ENCODE peak calls at places on chromosomes 4 and X, in six cellular contexts. F is HCT116, E is hepatocyte, H is K562, R is GM23338, Q is PC-3. D is an unnamed sample.
A peak's percentile ranks its signal among the peaks of the same experiment; 100 is the strongest.

GRCh38 chrX:100830547-100830946 is 10.4 kb downstream of the CSTF2 start:
- DNase-seq in H (no peak), R (no peak), E (no peak), Q (no peak), F (no peak), D (no peak)

GRCh38 chr4:12486995-12487394 is 997.1 kb downstream of the RAB28 start:
- DNase-seq in Q (no peak), H (no peak), F (no peak), R (no peak), E (peak; percentile 11), D (no peak)

GRCh38 chr4:37392540-37393255 is 148.2 kb downstream of the NWD2 start:
- DNase-seq in E (peak; percentile 16), F (peak; percentile 23), R (peak; percentile 17), Q (peak; percentile 57), H (no peak), D (peak; percentile 23)

GRCh38 chr4:56739104-56739777 is 58.1 kb upstream of the HOPX start:
- DNase-seq in F (no peak), R (no peak), E (no peak), Q (peak; percentile 15), H (no peak), D (no peak)

GRCh38 chr4:106273831-106274230 is 42.2 kb downstream of the TBCK start:
- DNase-seq in R (peak; percentile 31), F (no peak), H (no peak), E (no peak), Q (no peak), D (peak; percentile 28)

GRCh38 chr4:180106122-180106521 is 2137.1 kb upstream of the TENM3 start:
- DNase-seq in F (no peak), E (no peak), Q (peak; percentile 26), R (no peak), H (no peak), D (peak; percentile 5)

GRCh38 chrX:130173190-130173895 is 1.6 kb downstream of the RAB33A start:
- DNase-seq in E (no peak), H (peak; percentile 86), R (no peak), Q (peak; percentile 63), F (no peak), D (no peak)

GRCh38 chr4:3724319-3725231 is 41.6 kb upstream of the ADRA2C start:
- DNase-seq in R (peak; percentile 37), F (no peak), Q (no peak), E (no peak), H (no peak), D (peak; percentile 1)

GRCh38 chr4:23822181-23822580 is 67.7 kb downstream of the PPARGC1A start:
- DNase-seq in F (no peak), H (no peak), R (peak; percentile 21), Q (no peak), E (no peak), D (no peak)

GRCh38 chr4:47698837-47699236 is 139.0 kb downstream of the CORIN start:
- DNase-seq in Q (no peak), F (no peak), E (no peak), H (no peak), R (no peak), D (no peak)

GRCh38 chrX:102517331-102517730 is 792 bp upstream of the TMSB15A start:
- DNase-seq in F (no peak), E (no peak), R (peak; percentile 17), Q (peak; percentile 46), H (no peak), D (peak; percentile 6)

GRCh38 chrX:73262991-73263390 is 48.3 kb upstream of the NAP1L2 start:
- DNase-seq in E (no peak), H (peak; percentile 4), F (peak; percentile 0), Q (peak; percentile 38), R (peak; percentile 63), D (no peak)

GRCh38 chr4:118351851-118352827 is 664 bp downstream of the PRSS12 start:
- DNase-seq in Q (no peak), E (peak; percentile 45), H (no peak), F (peak; percentile 48), R (peak; percentile 65), D (peak; percentile 71)

GRCh38 chr4:172957216-172957615 is 211.4 kb upstream of the GALNT7 start:
- DNase-seq in R (no peak), Q (no peak), E (no peak), H (no peak), F (no peak), D (no peak)

GRCh38 chrX:84748965-84749656 is 246.9 kb upstream of the HDX start:
- DNase-seq in Q (no peak), R (no peak), F (no peak), E (no peak), H (no peak), D (no peak)

GRCh38 chr4:153651041-153651960 is 32.8 kb upstream of the TLR2 start:
- DNase-seq in F (no peak), R (no peak), H (no peak), E (no peak), Q (peak; percentile 28), D (peak; percentile 43)

GRCh38 chrX:153495362-153495751 is 577 bp downstream of the BGN start:
- DNase-seq in H (no peak), R (no peak), Q (no peak), E (peak; percentile 46), F (no peak), D (no peak)

GRCh38 chrX:154979671-154980070 is 42.9 kb downstream of the F8 start:
- DNase-seq in R (no peak), Q (no peak), E (no peak), F (no peak), H (no peak), D (no peak)

GRCh38 chrX:40012039-40012799 is 85.5 kb downstream of the BCOR start:
- DNase-seq in Q (peak; percentile 70), F (no peak), H (no peak), E (peak; percentile 76), R (peak; percentile 14), D (no peak)

GRCh38 chr4:36316544-36317082 is 35.2 kb downstream of the DTHD1 start:
- DNase-seq in H (no peak), R (no peak), E (no peak), Q (peak; percentile 26), F (no peak), D (no peak)

GRCh38 chr4:18815779-18816173 is 794.2 kb upstream of the LCORL start:
- DNase-seq in H (no peak), Q (peak; percentile 15), E (no peak), F (no peak), R (no peak), D (no peak)

GRCh38 chrX:104270916-104271512 is 16.3 kb upstream of the ESX1 start:
- DNase-seq in H (peak; percentile 9), R (peak; percentile 69), Q (peak; percentile 82), F (peak; percentile 50), E (peak; percentile 38), D (peak; percentile 53)

GRCh38 chr4:82519072-82519471 is 42.7 kb downstream of the TMEM150C start:
- DNase-seq in F (no peak), E (peak; percentile 12), R (no peak), Q (peak; percentile 48), H (no peak), D (no peak)

DNA sequence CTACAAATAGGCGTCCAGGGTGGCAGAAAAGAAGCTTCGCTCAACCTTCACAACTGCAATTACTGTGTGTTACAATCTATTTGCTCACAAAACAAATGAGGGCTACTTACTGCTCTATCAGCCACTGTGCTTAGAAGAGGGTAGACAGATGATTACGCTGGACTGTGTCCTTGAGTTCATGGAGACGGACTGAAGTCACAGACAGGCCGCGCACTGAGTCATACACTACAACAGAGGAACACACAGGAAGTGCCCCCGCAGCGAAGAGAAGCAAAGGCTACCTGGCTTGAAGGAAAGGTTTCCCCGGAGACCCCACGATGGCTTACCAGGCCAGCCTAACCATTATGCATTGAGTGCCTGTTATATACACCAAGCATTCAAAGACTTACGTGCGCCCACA is 25.6 kb downstream of the FAT1 start:
- DNase-seq in F (no peak), E (peak; percentile 67), R (no peak), Q (no peak), H (no peak), D (no peak)
- H3K4me2 ChIP-seq in F (no peak overlapping the region), E (peak overlapping the region; percentile 30), R (no peak overlapping the region), Q (no peak overlapping the region), H (no peak overlapping the region), D (no peak overlapping the region)

GRCh38 chrX:30489323-30489722 is 88.2 kb downstream of the TASL start:
- DNase-seq in Q (peak; percentile 39), E (no peak), F (peak; percentile 8), H (peak; percentile 3), R (peak; percentile 5), D (no peak)

GRCh38 chrX:30488092-30488491 is 89.5 kb downstream of the TASL start:
- DNase-seq in R (peak; percentile 22), F (peak; percentile 4), H (no peak), E (peak; percentile 15), Q (peak; percentile 43), D (no peak)

DNA sequence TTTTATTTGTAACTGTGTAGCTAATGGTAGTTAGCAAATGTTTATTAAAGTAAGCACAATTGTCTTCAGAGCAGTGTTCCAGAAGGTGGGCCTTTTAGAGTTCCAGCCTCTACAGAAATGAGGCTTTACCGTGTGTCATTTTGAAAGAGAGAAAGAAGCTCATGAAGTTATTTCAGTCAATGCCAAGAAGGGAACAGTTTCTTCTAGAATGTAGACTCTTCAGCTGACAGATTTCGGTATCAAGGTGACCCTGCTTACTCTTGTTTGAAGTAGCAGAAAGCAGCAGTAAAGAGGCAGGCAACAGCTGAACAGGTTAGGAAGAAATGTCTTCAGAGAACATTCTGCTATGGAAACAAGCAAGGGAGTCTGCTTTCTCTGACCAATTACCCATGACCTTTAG is 93.6 kb downstream of the TASL start:
- DNase-seq in Q (no peak), R (no peak), H (no peak), F (no peak), E (no peak), D (no peak)
- H3K4me2 ChIP-seq in Q (no peak overlapping the region), R (no peak overlapping the region), H (no peak overlapping the region), F (no peak overlapping the region), E (no peak overlapping the region), D (no peak overlapping the region)

DNA sequence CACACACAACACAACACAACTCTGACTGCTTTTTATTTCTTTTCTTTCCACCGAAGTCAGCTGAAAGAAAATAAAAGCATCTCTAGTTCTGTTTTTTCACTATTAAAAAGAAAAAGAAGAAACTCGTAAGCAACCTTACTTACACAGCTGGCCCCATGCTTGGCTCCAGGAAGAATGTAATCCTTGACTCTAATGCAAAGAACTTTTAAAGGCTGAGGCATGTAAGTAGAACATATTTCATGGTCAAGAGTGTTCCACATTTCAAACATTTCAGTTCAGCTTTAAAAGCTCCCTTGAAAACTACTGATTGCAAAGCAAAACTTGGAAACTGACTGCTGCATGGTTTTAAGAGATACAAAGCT is 648 bp downstream of the GASK1B start:
- DNase-seq in E (no peak), H (no peak), F (no peak), Q (peak; percentile 19), R (no peak), D (peak; percentile 37)
- H3K4me2 ChIP-seq in E (peak overlapping the region; percentile 66), H (no peak overlapping the region), F (peak overlapping the region; percentile 71), Q (peak overlapping the region; percentile 87), R (no peak overlapping the region), D (peak overlapping the region; percentile 88)

GRCh38 chr4:7415927-7416686 is 18.6 kb downstream of the PSAPL1 start:
- DNase-seq in E (no peak), Q (no peak), R (no peak), F (no peak), H (no peak), D (no peak)

GRCh38 chr4:7411896-7412585 is 22.7 kb downstream of the PSAPL1 start:
- DNase-seq in F (no peak), E (no peak), H (no peak), Q (no peak), R (no peak), D (no peak)

GRCh38 chr4:7412586-7412975 is 22.1 kb downstream of the PSAPL1 start:
- DNase-seq in E (no peak), R (no peak), F (no peak), H (no peak), Q (no peak), D (no peak)

GRCh38 chr4:7414736-7415510 is 19.8 kb downstream of the PSAPL1 start:
- DNase-seq in E (no peak), F (no peak), Q (no peak), R (peak; percentile 36), H (no peak), D (no peak)

GRCh38 chr4:7414046-7414445 is 20.7 kb downstream of the PSAPL1 start:
- DNase-seq in R (no peak), E (no peak), F (no peak), Q (no peak), H (no peak), D (no peak)
- H3K4me2 ChIP-seq in R (no peak overlapping the region), E (no peak overlapping the region), F (no peak overlapping the region), Q (no peak overlapping the region), H (no peak overlapping the region), D (no peak overlapping the region)